ENCODE peak calls at places on chromosomes 11 and 22, in seven cellular contexts. One of them, this sample, is unnamed.

GRCh38 chr11:95140397-95141030 is 50.9 kb downstream of the ENDOD1 start:
- DNase-seq in brain microvascular endothelial cell: peak
- DNase-seq in kidney epithelial cell: no peak
- DNase-seq in nephron progenitor cell: no peak
- DNase-seq in lower lobe of right lung: no peak
- DNase-seq in chondrocyte: no peak
- DNase-seq in PC-9: no peak
- DNase-seq in this sample: no peak

GRCh38 chr22:25420925-25421904 is 143.3 kb upstream of the GRK3 start:
- DNase-seq in brain microvascular endothelial cell: no peak
- DNase-seq in kidney epithelial cell: no peak
- DNase-seq in nephron progenitor cell: peak
- DNase-seq in lower lobe of right lung: no peak
- DNase-seq in chondrocyte: no peak
- DNase-seq in PC-9: no peak
- DNase-seq in this sample: no peak

GRCh38 chr11:46121328-46121723 is at the start of gene PHF21A:
- DNase-seq in brain microvascular endothelial cell: peak
- DNase-seq in kidney epithelial cell: peak
- DNase-seq in nephron progenitor cell: peak
- DNase-seq in lower lobe of right lung: peak
- DNase-seq in chondrocyte: peak
- DNase-seq in PC-9: peak
- DNase-seq in this sample: peak

GRCh38 chr11:43989162-43989961 is 46.9 kb downstream of the C11orf96 start:
- DNase-seq in brain microvascular endothelial cell: no peak
- DNase-seq in kidney epithelial cell: no peak
- DNase-seq in nephron progenitor cell: peak
- DNase-seq in lower lobe of right lung: no peak
- DNase-seq in chondrocyte: no peak
- DNase-seq in PC-9: no peak
- DNase-seq in this sample: no peak

GRCh38 chr11:125338886-125339811 is 156.9 kb downstream of the FEZ1 start:
- DNase-seq in brain microvascular endothelial cell: peak
- DNase-seq in kidney epithelial cell: no peak
- DNase-seq in nephron progenitor cell: no peak
- DNase-seq in lower lobe of right lung: peak
- DNase-seq in chondrocyte: no peak
- DNase-seq in PC-9: no peak
- DNase-seq in this sample: no peak

GRCh38 chr11:45110562-45110961 is 35.9 kb upstream of the PRDM11 start:
- DNase-seq in brain microvascular endothelial cell: peak
- DNase-seq in kidney epithelial cell: no peak
- DNase-seq in nephron progenitor cell: peak
- DNase-seq in lower lobe of right lung: no peak
- DNase-seq in chondrocyte: no peak
- DNase-seq in PC-9: peak
- DNase-seq in this sample: peak

GRCh38 chr11:111581341-111581740 is 20.9 kb upstream of the SIK2 start:
- DNase-seq in brain microvascular endothelial cell: no peak
- DNase-seq in kidney epithelial cell: no peak
- DNase-seq in nephron progenitor cell: no peak
- DNase-seq in lower lobe of right lung: no peak
- DNase-seq in chondrocyte: no peak
- DNase-seq in PC-9: no peak
- DNase-seq in this sample: no peak

GRCh38 chr11:118658372-118659313 is 20.8 kb downstream of the TREH start:
- DNase-seq in brain microvascular endothelial cell: no peak
- DNase-seq in kidney epithelial cell: no peak
- DNase-seq in nephron progenitor cell: no peak
- DNase-seq in lower lobe of right lung: no peak
- DNase-seq in chondrocyte: no peak
- DNase-seq in PC-9: no peak
- DNase-seq in this sample: peak

GRCh38 chr11:131530411-131530810 is 160.0 kb downstream of the NTM start:
- DNase-seq in brain microvascular endothelial cell: no peak
- DNase-seq in kidney epithelial cell: no peak
- DNase-seq in nephron progenitor cell: no peak
- DNase-seq in lower lobe of right lung: no peak
- DNase-seq in chondrocyte: no peak
- DNase-seq in PC-9: no peak
- DNase-seq in this sample: no peak

GRCh38 chr22:25161017-25161915 is 38.4 kb upstream of the CRYBB3 start:
- DNase-seq in brain microvascular endothelial cell: no peak
- DNase-seq in kidney epithelial cell: no peak
- DNase-seq in nephron progenitor cell: no peak
- DNase-seq in lower lobe of right lung: no peak
- DNase-seq in chondrocyte: peak
- DNase-seq in PC-9: no peak
- DNase-seq in this sample: no peak

GRCh38 chr22:22235564-22235963 is 9.0 kb upstream of the VPREB1 start:
- DNase-seq in brain microvascular endothelial cell: no peak
- DNase-seq in kidney epithelial cell: no peak
- DNase-seq in nephron progenitor cell: peak
- DNase-seq in lower lobe of right lung: no peak
- DNase-seq in chondrocyte: no peak
- DNase-seq in PC-9: peak
- DNase-seq in this sample: peak

GRCh38 chr11:17014321-17014773 is at the start of gene PLEKHA7:
- DNase-seq in brain microvascular endothelial cell: no peak
- DNase-seq in kidney epithelial cell: no peak
- DNase-seq in nephron progenitor cell: peak
- DNase-seq in lower lobe of right lung: no peak
- DNase-seq in chondrocyte: no peak
- DNase-seq in PC-9: peak
- DNase-seq in this sample: peak

GRCh38 chr11:126992804-126993111 is 7.8 kb downstream of the KIRREL3 start:
- DNase-seq in brain microvascular endothelial cell: peak
- DNase-seq in kidney epithelial cell: peak
- DNase-seq in nephron progenitor cell: no peak
- DNase-seq in lower lobe of right lung: no peak
- DNase-seq in chondrocyte: no peak
- DNase-seq in PC-9: peak
- DNase-seq in this sample: no peak

GRCh38 chr22:46587067-46587471 is 33.1 kb upstream of the GRAMD4 start:
- DNase-seq in brain microvascular endothelial cell: no peak
- DNase-seq in kidney epithelial cell: no peak
- DNase-seq in nephron progenitor cell: no peak
- DNase-seq in lower lobe of right lung: no peak
- DNase-seq in chondrocyte: no peak
- DNase-seq in PC-9: no peak
- DNase-seq in this sample: no peak

GRCh38 chr22:50014655-50015401 is 2.3 kb upstream of the IL17REL start:
- DNase-seq in brain microvascular endothelial cell: no peak
- DNase-seq in kidney epithelial cell: no peak
- DNase-seq in nephron progenitor cell: peak
- DNase-seq in lower lobe of right lung: peak
- DNase-seq in chondrocyte: peak
- DNase-seq in PC-9: no peak
- DNase-seq in this sample: no peak

GRCh38 chr11:91041626-91042025 is 818.8 kb upstream of the CHORDC1 start:
- DNase-seq in brain microvascular endothelial cell: no peak
- DNase-seq in kidney epithelial cell: no peak
- DNase-seq in nephron progenitor cell: no peak
- DNase-seq in lower lobe of right lung: no peak
- DNase-seq in chondrocyte: no peak
- DNase-seq in PC-9: no peak
- DNase-seq in this sample: no peak
- TF ChIP-seq CTCF in brain microvascular endothelial cell: peak
- TF ChIP-seq CTCF in kidney epithelial cell: no peak
- TF ChIP-seq CTCF in nephron progenitor cell: no peak
- TF ChIP-seq CTCF in lower lobe of right lung: no peak
- TF ChIP-seq CTCF in chondrocyte: peak
- TF ChIP-seq CTCF in PC-9: peak
- TF ChIP-seq CTCF in this sample: no peak

GRCh38 chr11:63813563-63814382 is 517 bp downstream of the SPINDOC start:
- DNase-seq in brain microvascular endothelial cell: peak
- DNase-seq in kidney epithelial cell: no peak
- DNase-seq in nephron progenitor cell: peak
- DNase-seq in lower lobe of right lung: peak
- DNase-seq in chondrocyte: no peak
- DNase-seq in PC-9: no peak
- DNase-seq in this sample: peak
- TF ChIP-seq CTCF in brain microvascular endothelial cell: no peak
- TF ChIP-seq CTCF in kidney epithelial cell: no peak
- TF ChIP-seq CTCF in nephron progenitor cell: no peak
- TF ChIP-seq CTCF in lower lobe of right lung: no peak
- TF ChIP-seq CTCF in chondrocyte: peak
- TF ChIP-seq CTCF in PC-9: no peak
- TF ChIP-seq CTCF in this sample: no peak

GRCh38 chr22:43300891-43301676 is 42.1 kb downstream of the SCUBE1 start:
- DNase-seq in brain microvascular endothelial cell: no peak
- DNase-seq in kidney epithelial cell: no peak
- DNase-seq in nephron progenitor cell: no peak
- DNase-seq in lower lobe of right lung: no peak
- DNase-seq in chondrocyte: no peak
- DNase-seq in PC-9: no peak
- DNase-seq in this sample: no peak
- TF ChIP-seq CTCF in brain microvascular endothelial cell: no peak
- TF ChIP-seq CTCF in kidney epithelial cell: no peak
- TF ChIP-seq CTCF in nephron progenitor cell: no peak
- TF ChIP-seq CTCF in lower lobe of right lung: no peak
- TF ChIP-seq CTCF in chondrocyte: no peak
- TF ChIP-seq CTCF in PC-9: no peak
- TF ChIP-seq CTCF in this sample: no peak

GRCh38 chr22:17637490-17638181 is 921 bp upstream of the BCL2L13 start:
- DNase-seq in brain microvascular endothelial cell: no peak
- DNase-seq in kidney epithelial cell: no peak
- DNase-seq in nephron progenitor cell: no peak
- DNase-seq in lower lobe of right lung: no peak
- DNase-seq in chondrocyte: no peak
- DNase-seq in PC-9: no peak
- DNase-seq in this sample: no peak

GRCh38 chr22:17634696-17635095 is 3.9 kb upstream of the BCL2L13 start:
- DNase-seq in brain microvascular endothelial cell: no peak
- DNase-seq in kidney epithelial cell: no peak
- DNase-seq in nephron progenitor cell: no peak
- DNase-seq in lower lobe of right lung: no peak
- DNase-seq in chondrocyte: no peak
- DNase-seq in PC-9: no peak
- DNase-seq in this sample: no peak

GRCh38 chr22:17633998-17634323 is 4.6 kb upstream of the BCL2L13 start:
- DNase-seq in brain microvascular endothelial cell: no peak
- DNase-seq in kidney epithelial cell: no peak
- DNase-seq in nephron progenitor cell: no peak
- DNase-seq in lower lobe of right lung: no peak
- DNase-seq in chondrocyte: no peak
- DNase-seq in PC-9: no peak
- DNase-seq in this sample: no peak

GRCh38 chr22:17638432-17639237 is at the start of gene BCL2L13:
- DNase-seq in brain microvascular endothelial cell: peak
- DNase-seq in kidney epithelial cell: peak
- DNase-seq in nephron progenitor cell: peak
- DNase-seq in lower lobe of right lung: peak
- DNase-seq in chondrocyte: peak
- DNase-seq in PC-9: peak
- DNase-seq in this sample: peak

GRCh38 chr22:17638182-17638431 is 450 bp upstream of the BCL2L13 start:
- DNase-seq in brain microvascular endothelial cell: no peak
- DNase-seq in kidney epithelial cell: no peak
- DNase-seq in nephron progenitor cell: no peak
- DNase-seq in lower lobe of right lung: no peak
- DNase-seq in chondrocyte: no peak
- DNase-seq in PC-9: no peak
- DNase-seq in this sample: no peak
- TF ChIP-seq CTCF in brain microvascular endothelial cell: peak
- TF ChIP-seq CTCF in kidney epithelial cell: no peak
- TF ChIP-seq CTCF in nephron progenitor cell: no peak
- TF ChIP-seq CTCF in lower lobe of right lung: no peak
- TF ChIP-seq CTCF in chondrocyte: peak
- TF ChIP-seq CTCF in PC-9: no peak
- TF ChIP-seq CTCF in this sample: no peak

GRCh38 chr11:83285771-83286528 is at the start of gene CCDC90B:
- DNase-seq in brain microvascular endothelial cell: peak
- DNase-seq in kidney epithelial cell: peak
- DNase-seq in nephron progenitor cell: peak
- DNase-seq in lower lobe of right lung: peak
- DNase-seq in chondrocyte: peak
- DNase-seq in PC-9: peak
- DNase-seq in this sample: peak
- TF ChIP-seq CTCF in brain microvascular endothelial cell: peak
- TF ChIP-seq CTCF in kidney epithelial cell: no peak
- TF ChIP-seq CTCF in nephron progenitor cell: no peak
- TF ChIP-seq CTCF in lower lobe of right lung: no peak
- TF ChIP-seq CTCF in chondrocyte: no peak
- TF ChIP-seq CTCF in PC-9: no peak
- TF ChIP-seq CTCF in this sample: no peak

GRCh38 chr22:35739642-35740041 is 22.0 kb downstream of the APOL5 start:
- DNase-seq in brain microvascular endothelial cell: no peak
- DNase-seq in kidney epithelial cell: no peak
- DNase-seq in nephron progenitor cell: no peak
- DNase-seq in lower lobe of right lung: no peak
- DNase-seq in chondrocyte: no peak
- DNase-seq in PC-9: no peak
- DNase-seq in this sample: peak
- TF ChIP-seq CTCF in brain microvascular endothelial cell: peak
- TF ChIP-seq CTCF in kidney epithelial cell: no peak
- TF ChIP-seq CTCF in nephron progenitor cell: peak
- TF ChIP-seq CTCF in lower lobe of right lung: peak
- TF ChIP-seq CTCF in chondrocyte: peak
- TF ChIP-seq CTCF in PC-9: peak
- TF ChIP-seq CTCF in this sample: no peak

This sample was measured in Calu3.